ENCODE peak calls at places on chromosome 1, in nine cellular contexts. One of them, this sample, is unnamed.

GRCh38 chr1:58904299-58905125 is 120.7 kb upstream of the JUN start:
- DNase-seq in RPMI7951: no peak
- DNase-seq in cardiac muscle cell: no peak
- DNase-seq in activated CD4-positive, alpha-beta T cell treated with anti-CD3 and anti-CD28 coated beads, Interleukin-2, amount 50 U/mL, for 4 hours: no peak
- DNase-seq in coronary artery: no peak
- DNase-seq in stimulated activated CD4-positive, alpha-beta T cell treated with anti-CD3 and anti-CD28 coated beads, Interleukin-1b, Interleukin-23, amount 100 ng/mL, for 4 hours: no peak
- DNase-seq in NCI-H2029: no peak
- DNase-seq in activated T-cell treated with anti-CD3 and anti-CD28 coated beads, Interleukin-2, amount 50 U/mL, for 48 hours: no peak
- DNase-seq in aorta: no peak
- DNase-seq in this sample: no peak

GRCh38 chr1:192807221-192807967 is 1.4 kb upstream of the RGS2 start:
- DNase-seq in RPMI7951: peak
- DNase-seq in activated T-cell treated with anti-CD3 and anti-CD28 coated beads, Interleukin-2, amount 50 U/mL, for 48 hours: peak
- DNase-seq in cardiac muscle cell: no peak
- DNase-seq in NCI-H2029: no peak
- DNase-seq in stimulated activated CD4-positive, alpha-beta T cell treated with anti-CD3 and anti-CD28 coated beads, Interleukin-1b, Interleukin-23, amount 100 ng/mL, for 4 hours: no peak
- DNase-seq in coronary artery: no peak
- DNase-seq in aorta: no peak
- DNase-seq in activated CD4-positive, alpha-beta T cell treated with anti-CD3 and anti-CD28 coated beads, Interleukin-2, amount 50 U/mL, for 4 hours: no peak
- DNase-seq in this sample: no peak

GRCh38 chr1:229254910-229255541 is 15.9 kb upstream of the RAB4A start:
- DNase-seq in coronary artery: no peak
- DNase-seq in NCI-H2029: peak
- DNase-seq in aorta: no peak
- DNase-seq in activated CD4-positive, alpha-beta T cell treated with anti-CD3 and anti-CD28 coated beads, Interleukin-2, amount 50 U/mL, for 4 hours: no peak
- DNase-seq in activated T-cell treated with anti-CD3 and anti-CD28 coated beads, Interleukin-2, amount 50 U/mL, for 48 hours: no peak
- DNase-seq in cardiac muscle cell: no peak
- DNase-seq in stimulated activated CD4-positive, alpha-beta T cell treated with anti-CD3 and anti-CD28 coated beads, Interleukin-1b, Interleukin-23, amount 100 ng/mL, for 4 hours: no peak
- DNase-seq in RPMI7951: no peak
- DNase-seq in this sample: no peak

GRCh38 chr1:205798577-205798976 is 14.4 kb downstream of the SLC41A1 start:
- DNase-seq in activated T-cell treated with anti-CD3 and anti-CD28 coated beads, Interleukin-2, amount 50 U/mL, for 48 hours: no peak
- DNase-seq in aorta: no peak
- DNase-seq in RPMI7951: no peak
- DNase-seq in activated CD4-positive, alpha-beta T cell treated with anti-CD3 and anti-CD28 coated beads, Interleukin-2, amount 50 U/mL, for 4 hours: no peak
- DNase-seq in cardiac muscle cell: no peak
- DNase-seq in NCI-H2029: no peak
- DNase-seq in stimulated activated CD4-positive, alpha-beta T cell treated with anti-CD3 and anti-CD28 coated beads, Interleukin-1b, Interleukin-23, amount 100 ng/mL, for 4 hours: no peak
- DNase-seq in coronary artery: no peak
- DNase-seq in this sample: no peak

GRCh38 chr1:228398741-228399461 is 7.7 kb downstream of the TRIM11 start:
- DNase-seq in coronary artery: peak
- DNase-seq in NCI-H2029: no peak
- DNase-seq in cardiac muscle cell: no peak
- DNase-seq in activated CD4-positive, alpha-beta T cell treated with anti-CD3 and anti-CD28 coated beads, Interleukin-2, amount 50 U/mL, for 4 hours: no peak
- DNase-seq in activated T-cell treated with anti-CD3 and anti-CD28 coated beads, Interleukin-2, amount 50 U/mL, for 48 hours: no peak
- DNase-seq in stimulated activated CD4-positive, alpha-beta T cell treated with anti-CD3 and anti-CD28 coated beads, Interleukin-1b, Interleukin-23, amount 100 ng/mL, for 4 hours: no peak
- DNase-seq in RPMI7951: no peak
- DNase-seq in aorta: no peak
- DNase-seq in this sample: no peak

GRCh38 chr1:153441238-153441755 is 19.2 kb downstream of the S100A7 start:
- DNase-seq in RPMI7951: no peak
- DNase-seq in coronary artery: peak
- DNase-seq in aorta: no peak
- DNase-seq in NCI-H2029: peak
- DNase-seq in stimulated activated CD4-positive, alpha-beta T cell treated with anti-CD3 and anti-CD28 coated beads, Interleukin-1b, Interleukin-23, amount 100 ng/mL, for 4 hours: no peak
- DNase-seq in activated CD4-positive, alpha-beta T cell treated with anti-CD3 and anti-CD28 coated beads, Interleukin-2, amount 50 U/mL, for 4 hours: no peak
- DNase-seq in cardiac muscle cell: peak
- DNase-seq in activated T-cell treated with anti-CD3 and anti-CD28 coated beads, Interleukin-2, amount 50 U/mL, for 48 hours: no peak
- DNase-seq in this sample: no peak

GRCh38 chr1:199954701-199955100 is 72.8 kb upstream of the NR5A2 start:
- DNase-seq in RPMI7951: no peak
- DNase-seq in NCI-H2029: no peak
- DNase-seq in activated T-cell treated with anti-CD3 and anti-CD28 coated beads, Interleukin-2, amount 50 U/mL, for 48 hours: peak
- DNase-seq in stimulated activated CD4-positive, alpha-beta T cell treated with anti-CD3 and anti-CD28 coated beads, Interleukin-1b, Interleukin-23, amount 100 ng/mL, for 4 hours: no peak
- DNase-seq in cardiac muscle cell: peak
- DNase-seq in coronary artery: no peak
- DNase-seq in aorta: no peak
- DNase-seq in activated CD4-positive, alpha-beta T cell treated with anti-CD3 and anti-CD28 coated beads, Interleukin-2, amount 50 U/mL, for 4 hours: no peak
- DNase-seq in this sample: no peak

GRCh38 chr1:16375521-16376359 is 8.7 kb downstream of the SZRD1 start:
- DNase-seq in coronary artery: no peak
- DNase-seq in activated T-cell treated with anti-CD3 and anti-CD28 coated beads, Interleukin-2, amount 50 U/mL, for 48 hours: no peak
- DNase-seq in stimulated activated CD4-positive, alpha-beta T cell treated with anti-CD3 and anti-CD28 coated beads, Interleukin-1b, Interleukin-23, amount 100 ng/mL, for 4 hours: no peak
- DNase-seq in cardiac muscle cell: peak
- DNase-seq in NCI-H2029: no peak
- DNase-seq in RPMI7951: no peak
- DNase-seq in activated CD4-positive, alpha-beta T cell treated with anti-CD3 and anti-CD28 coated beads, Interleukin-2, amount 50 U/mL, for 4 hours: no peak
- DNase-seq in aorta: no peak
- DNase-seq in this sample: no peak

GRCh38 chr1:162405800-162406199 is 6.1 kb downstream of the SH2D1B start:
- DNase-seq in activated CD4-positive, alpha-beta T cell treated with anti-CD3 and anti-CD28 coated beads, Interleukin-2, amount 50 U/mL, for 4 hours: no peak
- DNase-seq in cardiac muscle cell: no peak
- DNase-seq in stimulated activated CD4-positive, alpha-beta T cell treated with anti-CD3 and anti-CD28 coated beads, Interleukin-1b, Interleukin-23, amount 100 ng/mL, for 4 hours: no peak
- DNase-seq in NCI-H2029: no peak
- DNase-seq in aorta: no peak
- DNase-seq in RPMI7951: no peak
- DNase-seq in activated T-cell treated with anti-CD3 and anti-CD28 coated beads, Interleukin-2, amount 50 U/mL, for 48 hours: no peak
- DNase-seq in coronary artery: no peak
- DNase-seq in this sample: no peak

GRCh38 chr1:230754831-230755230 is 7.6 kb downstream of the CAPN9 start:
- DNase-seq in activated T-cell treated with anti-CD3 and anti-CD28 coated beads, Interleukin-2, amount 50 U/mL, for 48 hours: no peak
- DNase-seq in stimulated activated CD4-positive, alpha-beta T cell treated with anti-CD3 and anti-CD28 coated beads, Interleukin-1b, Interleukin-23, amount 100 ng/mL, for 4 hours: no peak
- DNase-seq in coronary artery: no peak
- DNase-seq in aorta: no peak
- DNase-seq in RPMI7951: peak
- DNase-seq in activated CD4-positive, alpha-beta T cell treated with anti-CD3 and anti-CD28 coated beads, Interleukin-2, amount 50 U/mL, for 4 hours: no peak
- DNase-seq in NCI-H2029: no peak
- DNase-seq in cardiac muscle cell: no peak
- DNase-seq in this sample: no peak

GRCh38 chr1:19799233-19799876 is 361 bp downstream of the TMCO4 start:
- DNase-seq in NCI-H2029: peak
- DNase-seq in cardiac muscle cell: peak
- DNase-seq in activated T-cell treated with anti-CD3 and anti-CD28 coated beads, Interleukin-2, amount 50 U/mL, for 48 hours: peak
- DNase-seq in aorta: peak
- DNase-seq in activated CD4-positive, alpha-beta T cell treated with anti-CD3 and anti-CD28 coated beads, Interleukin-2, amount 50 U/mL, for 4 hours: peak
- DNase-seq in stimulated activated CD4-positive, alpha-beta T cell treated with anti-CD3 and anti-CD28 coated beads, Interleukin-1b, Interleukin-23, amount 100 ng/mL, for 4 hours: peak
- DNase-seq in RPMI7951: peak
- DNase-seq in coronary artery: no peak
- DNase-seq in this sample: peak

GRCh38 chr1:200753650-200754198 is 15.0 kb downstream of the CAMSAP2 start:
- DNase-seq in NCI-H2029: no peak
- DNase-seq in RPMI7951: no peak
- DNase-seq in cardiac muscle cell: no peak
- DNase-seq in coronary artery: no peak
- DNase-seq in aorta: no peak
- DNase-seq in activated CD4-positive, alpha-beta T cell treated with anti-CD3 and anti-CD28 coated beads, Interleukin-2, amount 50 U/mL, for 4 hours: no peak
- DNase-seq in activated T-cell treated with anti-CD3 and anti-CD28 coated beads, Interleukin-2, amount 50 U/mL, for 48 hours: no peak
- DNase-seq in stimulated activated CD4-positive, alpha-beta T cell treated with anti-CD3 and anti-CD28 coated beads, Interleukin-1b, Interleukin-23, amount 100 ng/mL, for 4 hours: no peak
- DNase-seq in this sample: no peak